ENCODE peak calls at places on chromosome 6, in four cellular contexts. L is cardiac fibroblast, X is kidney, A is cardiac muscle cell. M is an unnamed sample.

GRCh38 chr6:29926795-29927427 is 15.4 kb upstream of the HLA-A start:
- DNase-seq in X (peak; percentile 89), A (peak; percentile 83), L (peak; percentile 59), M (peak; percentile 50)

GRCh38 chr6:42378536-42378935 is 73.2 kb downstream of the TRERF1 start:
- DNase-seq in A (no peak), L (no peak), X (no peak), M (no peak)

GRCh38 chr6:151869787-151870186 is 62.3 kb downstream of the ESR1 start:
- DNase-seq in L (peak; percentile 60), A (peak; percentile 1), X (no peak), M (no peak)

GRCh38 chr6:25951296-25952032 is 11.1 kb upstream of the TRIM38 start:
- DNase-seq in L (no peak), X (no peak), A (no peak), M (no peak)

GRCh38 chr6:13480631-13481501 is 6.5 kb downstream of the GFOD1 start:
- DNase-seq in A (no peak), L (peak; percentile 31), X (no peak), M (no peak)

GRCh38 chr6:134317471-134318131 is at the start of gene SGK1:
- DNase-seq in L (peak; percentile 56), X (no peak), A (peak; percentile 76), M (peak; percentile 22)

GRCh38 chr6:15906393-15906976 is 222.4 kb upstream of the MYLIP start:
- DNase-seq in L (no peak), A (no peak), X (no peak), M (no peak)

GRCh38 chr6:88997365-88997764 is 33.9 kb upstream of the RNGTT start:
- DNase-seq in X (no peak), A (no peak), L (no peak), M (no peak)

GRCh38 chr6:9795880-9796279 is 619.0 kb downstream of the TFAP2A start:
- DNase-seq in A (peak; percentile 0), X (no peak), L (no peak), M (no peak)

GRCh38 chr6:40349566-40350192 is 237.5 kb downstream of the LRFN2 start:
- DNase-seq in L (no peak), X (no peak), A (no peak), M (no peak)

GRCh38 chr6:93165850-93166249 is 253.5 kb downstream of the EPHA7 start:
- DNase-seq in X (no peak), A (no peak), L (no peak), M (no peak)

GRCh38 chr6:147507162-147508072 is 1.1 kb upstream of the SAMD5 start:
- DNase-seq in X (no peak), L (peak; percentile 7), A (peak; percentile 8), M (no peak)

GRCh38 chr6:4344317-4344899 is 209.0 kb upstream of the ECI2 start:
- DNase-seq in A (no peak), X (no peak), L (no peak), M (no peak)

GRCh38 chr6:131629656-131630055 is 1.6 kb upstream of the MED23 start:
- DNase-seq in L (no peak), X (no peak), A (no peak), M (no peak)

GRCh38 chr6:2841264-2842138 is at the start of gene SERPINB1:
- DNase-seq in X (peak; percentile 98), L (peak; percentile 92), A (peak; percentile 98), M (peak; percentile 71)
- TF ChIP-seq CTCF in X (no peak), L (no peak), A (no peak), M (no peak)

GRCh38 chr6:119344306-119344705 is 5.3 kb downstream of the MAN1A1 start:
- DNase-seq in L (no peak), X (no peak), A (no peak), M (no peak)

GRCh38 chr6:119342430-119342829 is 7.1 kb downstream of the MAN1A1 start:
- DNase-seq in A (no peak), X (no peak), L (no peak), M (no peak)

GRCh38 chr6:119345114-119345513 is 4.4 kb downstream of the MAN1A1 start:
- DNase-seq in L (no peak), X (no peak), A (no peak), M (no peak)

GRCh38 chr6:119343573-119344146 is 5.9 kb downstream of the MAN1A1 start:
- DNase-seq in X (no peak), A (no peak), L (no peak), M (no peak)

GRCh38 chr6:119343167-119343566 is 6.4 kb downstream of the MAN1A1 start:
- DNase-seq in X (no peak), A (no peak), L (no peak), M (no peak)
- TF ChIP-seq CTCF in X (no peak), A (no peak), L (no peak), M (no peak)

DNA sequence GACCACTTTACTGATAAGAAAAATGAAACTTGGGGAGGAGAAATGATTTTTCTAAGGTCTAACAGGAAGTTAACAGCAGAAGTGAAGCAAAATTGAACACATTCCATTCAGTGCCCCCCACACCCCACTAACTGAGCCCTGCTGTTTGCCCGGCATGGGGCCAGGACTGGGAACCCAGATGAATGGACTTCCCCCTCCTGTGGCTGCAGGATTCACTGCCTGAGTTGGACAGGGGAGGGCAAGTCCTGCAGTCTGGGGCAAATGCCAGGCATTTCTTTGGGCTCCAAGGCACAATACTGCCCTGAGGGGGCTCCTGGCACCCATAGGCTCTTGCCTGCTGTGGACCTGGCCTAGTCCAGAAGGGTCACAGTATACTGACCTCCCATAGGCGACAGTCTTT is 28.3 kb downstream of the FYN start:
- DNase-seq in A (peak; percentile 28), L (no peak), X (no peak), M (no peak)
- TF ChIP-seq CTCF in A (no peak), L (no peak), X (no peak), M (no peak)

GRCh38 chr6:158205220-158205944 is 37.2 kb downstream of the GTF2H5 start:
- DNase-seq in X (no peak), A (no peak), L (peak; percentile 38), M (no peak)
- TF ChIP-seq CTCF in X (peak; percentile 67), A (peak; percentile 49), L (peak; percentile 50), M (no peak)

DNA sequence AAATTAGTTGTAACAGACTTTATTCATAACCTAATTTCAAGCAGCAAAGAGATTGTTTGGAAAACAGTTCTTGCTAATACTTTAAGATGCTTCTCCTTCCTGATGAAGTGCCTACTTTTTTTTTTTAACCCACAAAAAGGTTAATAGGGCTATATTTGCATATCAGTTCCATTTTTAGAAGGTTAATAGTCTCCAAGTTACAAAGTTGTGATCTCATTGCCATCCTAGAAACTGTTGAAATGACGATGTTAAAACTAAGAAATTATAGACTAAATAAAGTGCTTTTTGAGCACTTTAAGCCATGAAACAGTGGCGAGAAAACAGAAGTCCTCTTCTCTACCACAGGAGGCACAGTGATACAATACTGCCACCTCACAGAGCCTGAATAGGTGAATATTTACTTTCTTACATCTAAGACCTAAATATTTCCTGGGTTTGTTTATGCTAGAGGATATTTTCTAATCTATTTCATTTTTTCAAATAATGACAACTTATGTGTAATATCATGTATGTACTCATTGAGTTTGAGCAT is 5.3 kb downstream of the RNF144B start:
- DNase-seq in L (no peak), A (no peak), X (no peak), M (no peak)
- TF ChIP-seq CTCF in L (no peak), A (no peak), X (no peak), M (no peak)

GRCh38 chr6:104955927-104956662 is 812 bp upstream of the LIN28B start:
- DNase-seq in X (no peak), A (no peak), L (no peak), M (no peak)
- TF ChIP-seq CTCF in X (no peak), A (no peak), L (no peak), M (no peak)

GRCh38 chr6:170480045-170480714 is 72.9 kb downstream of the PSMB1 start:
- DNase-seq in A (peak; percentile 63), X (no peak), L (peak; percentile 33), M (no peak)
- TF ChIP-seq CTCF in A (peak; percentile 56), X (no peak), L (peak; percentile 31), M (no peak)

DNA sequence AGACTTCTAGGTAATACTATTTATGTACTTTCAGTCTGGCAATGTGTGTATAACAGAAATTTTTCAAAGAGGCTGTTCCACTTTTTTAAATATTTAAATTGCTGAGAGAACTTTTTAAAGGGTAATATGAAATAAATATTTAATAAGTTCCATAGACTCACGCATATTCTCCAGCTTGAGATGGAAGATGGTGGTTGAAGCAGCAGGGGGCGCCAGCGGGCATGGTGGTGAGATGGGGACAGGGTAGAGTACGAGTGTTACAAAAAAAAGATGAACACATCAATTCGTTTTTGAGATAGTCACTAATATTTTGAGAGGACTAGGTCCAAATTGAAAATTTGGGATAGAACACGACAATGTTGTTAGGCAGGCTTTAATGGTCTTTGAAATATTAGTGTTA is 68.4 kb downstream of the RSPO3 start:
- DNase-seq in X (peak; percentile 74), L (peak; percentile 49), A (no peak), M (peak; percentile 17)
- TF ChIP-seq CTCF in X (peak; percentile 40), L (peak; percentile 46), A (peak; percentile 44), M (no peak)

M was measured in activated B cell treated with CpG ODN at 0.5 μM for 24 hours.